ENCODE peak calls at places on chromosomes 12 and 14, in six cellular contexts. H is H1, V is prostate gland, Z is GM12891, K is K562, M is GM23338. F is an unnamed sample.

GRCh38 chr14:53663709-53664108 is 292.9 kb downstream of the BMP4 start:
- DNase-seq in H (peak; percentile 48), V (no peak), Z (no peak), K (no peak), M (peak; percentile 75), F (no peak)

GRCh38 chr14:57352771-57353170 is 37.6 kb upstream of the NAA30 start:
- DNase-seq in H (no peak), V (no peak), Z (no peak), K (no peak), M (no peak), F (no peak)

GRCh38 chr14:105440554-105440900 is 20.9 kb downstream of the MTA1 start:
- DNase-seq in H (no peak), V (no peak), Z (no peak), K (no peak), M (no peak), F (no peak)

GRCh38 chr14:75298187-75298985 is 19.8 kb downstream of the FOS start:
- DNase-seq in H (no peak), V (no peak), Z (no peak), K (peak; percentile 13), M (no peak), F (peak; percentile 90)

GRCh38 chr12:51323966-51324895 is at the start of gene BIN2:
- DNase-seq in H (no peak), V (no peak), Z (peak; percentile 79), K (no peak), M (no peak), F (peak; percentile 94)

GRCh38 chr12:19833775-19834501 is 394.6 kb downstream of the AEBP2 start:
- DNase-seq in H (no peak), V (no peak), Z (no peak), K (no peak), M (peak; percentile 8), F (no peak)

GRCh38 chr14:71355324-71356201 is 448.3 kb downstream of the PCNX1 start:
- DNase-seq in H (no peak), V (peak; percentile 42), Z (no peak), K (peak; percentile 35), M (peak; percentile 26), F (no peak)

GRCh38 chr14:59959663-59960062 is 39.7 kb downstream of the LRRC9 start:
- DNase-seq in H (no peak), V (no peak), Z (no peak), K (no peak), M (no peak), F (no peak)

GRCh38 chr12:58965568-58965967 is 45.3 kb upstream of the LRIG3 start:
- DNase-seq in H (no peak), V (no peak), Z (no peak), K (no peak), M (no peak), F (no peak)

GRCh38 chr12:50676761-50677160 is 87.1 kb upstream of the ATF1 start:
- DNase-seq in H (no peak), V (no peak), Z (no peak), K (no peak), M (no peak), F (no peak)

GRCh38 chr12:52181757-52182156 is 10.1 kb downstream of the KRT80 start:
- DNase-seq in H (no peak), V (no peak), Z (no peak), K (no peak), M (peak; percentile 60), F (no peak)

GRCh38 chr12:41188841-41189394 is 798 bp downstream of the PDZRN4 start:
- DNase-seq in H (peak; percentile 57), V (no peak), Z (no peak), K (no peak), M (peak; percentile 37), F (no peak)

GRCh38 chr12:111034148-111034910 is 114.0 kb upstream of the MYL2 start:
- DNase-seq in H (peak; percentile 79), V (peak; percentile 63), Z (no peak), K (no peak), M (peak; percentile 72), F (no peak)

GRCh38 chr12:120231316-120232011 is 30.6 kb upstream of the RPLP0 start:
- DNase-seq in H (no peak), V (no peak), Z (no peak), K (peak; percentile 77), M (peak; percentile 87), F (peak; percentile 85)
- TF ChIP-seq POLR2AphosphoS5 in H (peak; percentile 58), V (no peak), Z (no peak), K (no peak), M (no peak), F (peak; percentile 73)

DNA sequence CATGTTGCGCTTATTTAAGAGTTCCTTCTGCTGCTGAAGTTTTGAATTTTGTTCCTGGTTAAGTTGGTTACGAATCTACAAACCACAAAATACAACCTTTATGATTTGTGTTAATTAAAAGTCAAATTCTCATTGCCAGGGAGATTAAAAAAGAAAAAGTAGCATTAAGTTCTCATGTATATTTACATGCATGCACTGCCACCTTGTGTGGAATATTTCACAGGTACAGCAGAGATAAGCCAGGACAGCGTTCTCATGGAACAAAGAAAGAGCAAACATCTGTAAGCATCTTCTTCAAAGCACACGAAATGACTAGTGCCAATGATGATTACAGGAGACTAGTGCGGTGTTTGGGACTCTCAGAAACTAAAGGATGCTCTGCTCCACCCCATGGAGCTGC is 34.2 kb downstream of the ZFYVE21 start:
- DNase-seq in H (no peak), V (no peak), Z (no peak), K (no peak), M (no peak), F (no peak)
- TF ChIP-seq POLR2AphosphoS5 in H (no peak), V (no peak), Z (no peak), K (no peak), M (no peak), F (no peak)

GRCh38 chr12:112942572-112942971 is 4.3 kb downstream of the OAS3 start:
- DNase-seq in H (no peak), V (no peak), Z (no peak), K (no peak), M (no peak), F (no peak)

GRCh38 chr12:112941528-112942335 is 3.5 kb downstream of the OAS3 start:
- DNase-seq in H (no peak), V (no peak), Z (no peak), K (no peak), M (no peak), F (no peak)

GRCh38 chr12:112937741-112938719 is at the start of gene OAS3:
- DNase-seq in H (peak; percentile 59), V (peak; percentile 78), Z (peak; percentile 31), K (peak; percentile 58), M (peak; percentile 72), F (peak; percentile 95)

GRCh38 chr12:112938751-112939150 is 477 bp downstream of the OAS3 start:
- DNase-seq in H (no peak), V (no peak), Z (no peak), K (no peak), M (no peak), F (no peak)

GRCh38 chr12:112939761-112940357 is 1.6 kb downstream of the OAS3 start:
- DNase-seq in H (no peak), V (no peak), Z (peak; percentile 51), K (no peak), M (no peak), F (no peak)
- TF ChIP-seq POLR2AphosphoS5 in H (no peak), V (no peak), Z (no peak), K (no peak), M (no peak), F (no peak)

DNA sequence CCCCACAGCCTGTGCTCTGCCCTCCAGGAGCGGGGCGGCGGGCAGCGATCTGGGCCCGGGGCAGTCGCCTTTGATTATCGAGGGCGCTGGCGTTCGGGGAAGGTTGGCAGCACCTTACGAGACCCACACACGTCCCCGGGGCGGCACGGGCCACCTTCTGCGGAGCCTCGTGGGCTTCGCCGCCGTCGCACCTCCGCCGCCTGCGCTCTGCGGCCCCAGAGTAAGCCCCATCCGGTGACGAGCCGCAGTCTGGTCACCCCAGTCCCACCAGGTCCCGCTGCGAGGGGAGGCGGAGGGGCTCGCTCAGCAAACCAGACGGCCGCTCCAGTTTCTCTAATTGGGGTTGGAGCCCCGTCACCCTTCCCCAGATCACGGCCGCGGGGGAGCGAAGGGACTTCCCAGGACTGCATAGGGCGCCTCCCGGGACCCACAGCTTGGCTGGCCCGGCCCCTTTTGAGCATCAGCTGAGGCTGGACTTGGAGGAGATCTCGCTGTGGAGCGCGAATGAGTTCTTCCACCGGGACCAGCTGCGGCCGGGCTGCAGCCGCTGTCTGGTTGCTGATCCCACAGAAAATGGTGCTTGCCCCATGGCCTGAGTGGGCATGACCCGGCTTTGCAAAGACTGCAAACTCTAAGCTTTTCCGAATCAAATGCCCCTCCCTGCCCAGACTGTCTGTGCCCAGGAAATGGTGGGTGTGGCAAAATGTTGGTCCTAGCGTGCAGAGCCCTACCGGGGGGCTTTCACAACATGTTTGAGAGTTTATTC is 559 bp downstream of the LGALS3 start:
- DNase-seq in H (peak; percentile 78), V (peak; percentile 53), Z (peak; percentile 73), K (peak; percentile 18), M (peak; percentile 72), F (peak; percentile 89)
- TF ChIP-seq POLR2AphosphoS5 in H (no peak), V (no peak), Z (no peak), K (no peak), M (no peak), F (peak; percentile 19)

DNA sequence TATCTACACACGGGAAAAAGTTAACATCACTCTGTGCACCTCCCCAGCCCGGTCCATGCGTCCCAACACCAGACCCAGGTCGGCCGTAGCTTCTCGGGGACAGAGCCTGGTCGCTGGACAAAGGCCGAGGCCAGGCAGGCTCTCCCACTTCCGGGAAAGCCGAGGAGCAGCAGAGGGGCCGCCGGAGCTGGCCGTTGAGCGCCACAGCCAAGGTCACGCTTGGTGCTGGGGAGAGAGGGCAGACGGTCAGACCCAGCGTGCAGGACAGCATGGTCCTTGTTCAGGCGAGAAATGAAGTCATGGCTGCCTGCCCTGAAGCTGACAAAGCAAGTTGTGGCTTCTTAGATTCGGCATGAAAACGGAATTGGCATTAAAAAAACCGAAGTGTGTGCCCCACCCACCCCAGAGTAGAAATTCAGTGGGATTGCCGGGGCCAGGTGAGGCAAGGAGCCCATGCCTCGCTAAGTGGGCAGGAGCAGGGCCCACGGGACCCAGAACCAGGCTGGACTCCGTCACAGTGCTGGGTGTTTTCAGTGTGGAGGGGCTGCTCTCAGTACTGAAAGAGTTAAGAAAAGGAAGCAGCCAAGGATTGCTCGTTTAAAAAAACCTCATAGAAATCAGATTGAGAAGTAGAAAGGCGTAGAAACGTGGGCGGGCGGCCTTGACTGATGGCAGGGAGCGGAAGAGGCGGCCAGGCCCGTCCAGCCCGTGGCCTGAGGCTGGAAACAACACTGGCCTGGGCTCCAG is 4.3 kb downstream of the ARL6IP4 start:
- DNase-seq in H (no peak), V (no peak), Z (no peak), K (no peak), M (no peak), F (peak; percentile 84)
- TF ChIP-seq POLR2AphosphoS5 in H (no peak), V (no peak), Z (no peak), K (no peak), M (no peak), F (no peak)

GRCh38 chr12:12403264-12404248 is 46.7 kb downstream of the BORCS5 start:
- DNase-seq in H (no peak), V (no peak), Z (no peak), K (no peak), M (no peak), F (peak; percentile 28)
- TF ChIP-seq POLR2AphosphoS5 in H (no peak), V (peak; percentile 69), Z (no peak), K (no peak), M (no peak), F (no peak)

F was measured in upper lobe of left lung.